ENCODE peak calls at places on chromosomes 13 and 19, in six cellular contexts. F is nephron progenitor cell; H is T follicular helper cell; O is lower lobe of right lung; J is transverse colon; W is activated CD4-positive, alpha-beta T cell treated with anti-CD3 and anti-CD28 coated beads for 36 hours. A is an unnamed sample.

GRCh38 chr13:51221674-51222509 is at the start of gene FAM124A:
- DNase-seq in O (peak), F (peak), J (peak), W (peak), H (no peak), A (no peak)

GRCh38 chr19:55811340-55811739 is 20.5 kb downstream of the NLRP11 start:
- DNase-seq in H (no peak), W (no peak), F (no peak), O (no peak), J (no peak), A (no peak)

GRCh38 chr13:50069255-50069654 is 54.0 kb downstream of the KCNRG start:
- DNase-seq in F (no peak), O (no peak), W (no peak), H (no peak), J (no peak), A (no peak)

GRCh38 chr13:50365683-50366391 is 350.6 kb downstream of the KCNRG start:
- DNase-seq in H (peak), F (no peak), W (peak), O (peak), J (peak), A (no peak)

GRCh38 chr19:50266896-50267295 is 62.3 kb downstream of the KCNC3 start:
- DNase-seq in H (no peak), F (peak), J (peak), O (no peak), W (peak), A (no peak)

GRCh38 chr13:41188584-41188983 is 5.8 kb downstream of the KBTBD7 start:
- DNase-seq in F (no peak), O (no peak), H (no peak), J (no peak), W (no peak), A (no peak)

GRCh38 chr19:52735734-52736133 is 890 bp upstream of the ZNF611 start:
- DNase-seq in F (peak), J (peak), W (peak), O (peak), H (no peak), A (peak)

GRCh38 chr13:28468520-28468915 is 26.4 kb downstream of the FLT1 start:
- DNase-seq in J (no peak), W (peak), O (no peak), H (no peak), F (no peak), A (no peak)

GRCh38 chr13:21849323-21849722 is 178.4 kb downstream of the FGF9 start:
- DNase-seq in J (no peak), O (no peak), H (no peak), W (peak), F (peak), A (no peak)

GRCh38 chr13:90591927-90592268 is 755.6 kb upstream of the MIR17HG start:
- DNase-seq in F (no peak), W (no peak), H (no peak), J (no peak), O (no peak), A (no peak)

GRCh38 chr19:17235618-17236413 is 9.8 kb downstream of the OCEL1 start:
- DNase-seq in O (peak), W (peak), F (peak), J (peak), H (peak), A (peak)

GRCh38 chr19:13842294-13843103 is 34.4 kb upstream of the NANOS3 start:
- DNase-seq in W (peak), H (peak), O (peak), F (peak), J (peak), A (no peak)

GRCh38 chr13:60398949-60399589 is 2.0 kb downstream of the TDRD3 start:
- DNase-seq in F (no peak), W (no peak), H (no peak), O (no peak), J (peak), A (no peak)

GRCh38 chr19:32231691-32232090 is 113.7 kb upstream of the ZNF507 start:
- DNase-seq in J (no peak), O (no peak), F (no peak), H (no peak), W (no peak), A (no peak)

GRCh38 chr19:5951338-5951861 is 26.5 kb downstream of the RANBP3 start:
- DNase-seq in O (peak), F (no peak), W (no peak), J (no peak), H (no peak), A (no peak)

GRCh38 chr13:112904436-112904960 is 64.5 kb upstream of the MCF2L start:
- DNase-seq in J (no peak), F (no peak), W (no peak), O (peak), H (no peak), A (no peak)

GRCh38 chr19:46976845-46977320 is 42.8 kb upstream of the NPAS1 start:
- DNase-seq in W (no peak), H (no peak), J (no peak), O (no peak), F (peak), A (no peak)

GRCh38 chr19:10517361-10517759 is at the start of gene S1PR5:
- DNase-seq in W (no peak), H (no peak), O (no peak), J (no peak), F (peak), A (no peak)

GRCh38 chr13:78430166-78430791 is 173.1 kb downstream of the POU4F1 start:
- DNase-seq in F (peak), O (no peak), J (no peak), H (no peak), W (no peak), A (no peak)

GRCh38 chr19:29385191-29385795 is 140.5 kb upstream of the VSTM2B start:
- DNase-seq in F (no peak), W (no peak), O (peak), J (no peak), H (no peak), A (no peak)

GRCh38 chr19:13742756-13743155 is 21.6 kb upstream of the MRI1 start:
- DNase-seq in W (no peak), H (no peak), F (no peak), J (no peak), O (no peak), A (no peak)

GRCh38 chr19:52600639-52601024 is 30.5 kb downstream of the ZNF701 start:
- DNase-seq in J (peak), H (no peak), O (peak), W (peak), F (no peak), A (no peak)

GRCh38 chr13:67043901-67044300 is 186.2 kb downstream of the PCDH9 start:
- DNase-seq in H (no peak), J (no peak), O (no peak), F (no peak), W (no peak), A (no peak)

GRCh38 chr13:102847272-102848234 is 1.7 kb downstream of the ERCC5 start:
- DNase-seq in W (peak), J (no peak), O (no peak), F (no peak), H (no peak), A (no peak)

GRCh38 chr13:97403893-97404683 is 29.9 kb upstream of the RAP2A start:
- DNase-seq in F (no peak), O (no peak), W (no peak), J (no peak), H (no peak), A (no peak)

GRCh38 chr19:53947624-53948023 is 15.1 kb upstream of the CACNG8 start:
- DNase-seq in F (no peak), H (no peak), O (no peak), W (no peak), J (no peak), A (no peak)

GRCh38 chr19:18915639-18916038 is 3.5 kb downstream of the COPE start:
- DNase-seq in F (peak), W (peak), H (no peak), O (no peak), J (peak), A (no peak)

GRCh38 chr13:31631071-31631470 is 108.3 kb upstream of the RXFP2 start:
- DNase-seq in O (no peak), F (no peak), H (no peak), W (no peak), J (no peak), A (no peak)

GRCh38 chr13:22451345-22451744 is 729.4 kb upstream of the SGCG start:
- DNase-seq in O (no peak), H (no peak), F (peak), W (no peak), J (no peak), A (no peak)

GRCh38 chr13:43874512-43875092 is 4.9 kb downstream of the CCDC122 start:
- DNase-seq in F (no peak), W (no peak), H (no peak), O (no peak), J (no peak), A (no peak)

GRCh38 chr19:1811942-1812425 is at the start of gene ATP8B3:
- DNase-seq in O (no peak), F (no peak), W (no peak), H (peak), J (no peak), A (no peak)

GRCh38 chr19:11814707-11815050 is 606 bp downstream of the ZNF440 start:
- DNase-seq in O (no peak), J (peak), W (no peak), F (no peak), H (no peak), A (no peak)

GRCh38 chr13:101627556-101627943 is 175.1 kb downstream of the ITGBL1 start:
- DNase-seq in F (no peak), O (no peak), W (no peak), J (no peak), H (no peak), A (no peak)

A was measured in pulmonary artery endothelial cell.